ENCODE peak calls at places on chromosome 22, in eight cellular contexts. One of them, this sample, is unnamed.

GRCh38 chr22:49735411-49736311 is 92.0 kb downstream of the BRD1 start:
- DNase-seq in astrocyte of the spinal cord: no peak
- DNase-seq in A549: no peak
- DNase-seq in thoracic aorta: no peak
- DNase-seq in natural killer cell: no peak
- DNase-seq in CD8-positive, alpha-beta T cell: no peak
- DNase-seq in HL-60: no peak
- DNase-seq in osteocyte: peak
- DNase-seq in this sample: peak

GRCh38 chr22:38513063-38513462 is 7.0 kb upstream of the DDX17 start:
- DNase-seq in thoracic aorta: no peak
- DNase-seq in HL-60: peak
- DNase-seq in CD8-positive, alpha-beta T cell: peak
- DNase-seq in astrocyte of the spinal cord: no peak
- DNase-seq in natural killer cell: peak
- DNase-seq in A549: no peak
- DNase-seq in osteocyte: no peak
- DNase-seq in this sample: no peak

GRCh38 chr22:37818397-37819099 is 4.6 kb upstream of the GALR3 start:
- DNase-seq in osteocyte: no peak
- DNase-seq in A549: no peak
- DNase-seq in CD8-positive, alpha-beta T cell: peak
- DNase-seq in HL-60: peak
- DNase-seq in astrocyte of the spinal cord: peak
- DNase-seq in thoracic aorta: no peak
- DNase-seq in natural killer cell: peak
- DNase-seq in this sample: no peak

GRCh38 chr22:20577045-20577444 is 69.6 kb downstream of the MED15 start:
- DNase-seq in thoracic aorta: no peak
- DNase-seq in astrocyte of the spinal cord: no peak
- DNase-seq in CD8-positive, alpha-beta T cell: peak
- DNase-seq in osteocyte: no peak
- DNase-seq in HL-60: no peak
- DNase-seq in natural killer cell: no peak
- DNase-seq in A549: no peak
- DNase-seq in this sample: no peak

GRCh38 chr22:11627436-11627797 is 3900.6 kb upstream of the OR11H1 start:
- DNase-seq in A549: no peak
- DNase-seq in CD8-positive, alpha-beta T cell: no peak
- DNase-seq in astrocyte of the spinal cord: peak
- DNase-seq in natural killer cell: no peak
- DNase-seq in thoracic aorta: no peak
- DNase-seq in HL-60: no peak
- DNase-seq in osteocyte: peak
- DNase-seq in this sample: no peak

GRCh38 chr22:32579533-32580220 is 105.1 kb downstream of the FBXO7 start:
- DNase-seq in A549: no peak
- DNase-seq in osteocyte: no peak
- DNase-seq in natural killer cell: no peak
- DNase-seq in HL-60: no peak
- DNase-seq in astrocyte of the spinal cord: peak
- DNase-seq in CD8-positive, alpha-beta T cell: no peak
- DNase-seq in thoracic aorta: no peak
- DNase-seq in this sample: no peak

GRCh38 chr22:49972163-49973017 is 11.8 kb downstream of the PIM3 start:
- DNase-seq in CD8-positive, alpha-beta T cell: no peak
- DNase-seq in HL-60: no peak
- DNase-seq in thoracic aorta: peak
- DNase-seq in A549: no peak
- DNase-seq in natural killer cell: peak
- DNase-seq in osteocyte: no peak
- DNase-seq in astrocyte of the spinal cord: no peak
- DNase-seq in this sample: peak

GRCh38 chr22:31998784-31999435 is 44.2 kb upstream of the SLC5A1 start:
- DNase-seq in astrocyte of the spinal cord: no peak
- DNase-seq in thoracic aorta: no peak
- DNase-seq in CD8-positive, alpha-beta T cell: no peak
- DNase-seq in HL-60: no peak
- DNase-seq in natural killer cell: no peak
- DNase-seq in osteocyte: no peak
- DNase-seq in A549: no peak
- DNase-seq in this sample: no peak

GRCh38 chr22:50271519-50271970 is 1.4 kb upstream of the MAPK11 start:
- DNase-seq in HL-60: peak
- DNase-seq in astrocyte of the spinal cord: peak
- DNase-seq in CD8-positive, alpha-beta T cell: peak
- DNase-seq in natural killer cell: no peak
- DNase-seq in A549: no peak
- DNase-seq in osteocyte: no peak
- DNase-seq in thoracic aorta: no peak
- DNase-seq in this sample: peak

GRCh38 chr22:46057762-46058420 is 80.9 kb upstream of the WNT7B start:
- DNase-seq in HL-60: no peak
- DNase-seq in CD8-positive, alpha-beta T cell: no peak
- DNase-seq in astrocyte of the spinal cord: peak
- DNase-seq in natural killer cell: no peak
- DNase-seq in osteocyte: no peak
- DNase-seq in A549: no peak
- DNase-seq in thoracic aorta: no peak
- DNase-seq in this sample: no peak

GRCh38 chr22:19631899-19632670 is 82.2 kb upstream of the SEPTIN5 start:
- DNase-seq in thoracic aorta: no peak
- DNase-seq in A549: peak
- DNase-seq in HL-60: peak
- DNase-seq in astrocyte of the spinal cord: peak
- DNase-seq in osteocyte: peak
- DNase-seq in CD8-positive, alpha-beta T cell: peak
- DNase-seq in natural killer cell: no peak
- DNase-seq in this sample: peak

GRCh38 chr22:50232481-50233151 is 12.2 kb downstream of the TUBGCP6 start:
- DNase-seq in astrocyte of the spinal cord: no peak
- DNase-seq in A549: no peak
- DNase-seq in CD8-positive, alpha-beta T cell: no peak
- DNase-seq in osteocyte: no peak
- DNase-seq in thoracic aorta: no peak
- DNase-seq in natural killer cell: no peak
- DNase-seq in HL-60: no peak
- DNase-seq in this sample: no peak

GRCh38 chr22:44445731-44446130 is 52.3 kb downstream of the RTL6 start:
- DNase-seq in HL-60: no peak
- DNase-seq in astrocyte of the spinal cord: no peak
- DNase-seq in CD8-positive, alpha-beta T cell: no peak
- DNase-seq in thoracic aorta: no peak
- DNase-seq in osteocyte: no peak
- DNase-seq in A549: no peak
- DNase-seq in natural killer cell: no peak
- DNase-seq in this sample: no peak

GRCh38 chr22:21984793-21985192 is 2.2 kb upstream of the TOP3B start:
- DNase-seq in astrocyte of the spinal cord: no peak
- DNase-seq in CD8-positive, alpha-beta T cell: no peak
- DNase-seq in natural killer cell: no peak
- DNase-seq in A549: no peak
- DNase-seq in osteocyte: no peak
- DNase-seq in HL-60: no peak
- DNase-seq in thoracic aorta: no peak
- DNase-seq in this sample: peak

GRCh38 chr22:29353286-29353685 is 35.1 kb downstream of the AP1B1 start:
- DNase-seq in thoracic aorta: no peak
- DNase-seq in astrocyte of the spinal cord: no peak
- DNase-seq in HL-60: no peak
- DNase-seq in osteocyte: no peak
- DNase-seq in natural killer cell: no peak
- DNase-seq in CD8-positive, alpha-beta T cell: no peak
- DNase-seq in A549: no peak
- DNase-seq in this sample: no peak

GRCh38 chr22:45212992-45213751 is 27.5 kb downstream of the KIAA0930 start:
- DNase-seq in osteocyte: no peak
- DNase-seq in A549: no peak
- DNase-seq in thoracic aorta: peak
- DNase-seq in natural killer cell: no peak
- DNase-seq in CD8-positive, alpha-beta T cell: no peak
- DNase-seq in astrocyte of the spinal cord: peak
- DNase-seq in HL-60: peak
- DNase-seq in this sample: no peak

GRCh38 chr22:49760630-49761571 is 66.8 kb downstream of the BRD1 start:
- DNase-seq in astrocyte of the spinal cord: no peak
- DNase-seq in HL-60: peak
- DNase-seq in A549: no peak
- DNase-seq in CD8-positive, alpha-beta T cell: no peak
- DNase-seq in osteocyte: no peak
- DNase-seq in natural killer cell: peak
- DNase-seq in thoracic aorta: no peak
- DNase-seq in this sample: no peak

GRCh38 chr22:45948081-45948648 is 28.8 kb downstream of the WNT7B start:
- DNase-seq in HL-60: no peak
- DNase-seq in osteocyte: no peak
- DNase-seq in astrocyte of the spinal cord: no peak
- DNase-seq in thoracic aorta: no peak
- DNase-seq in A549: no peak
- DNase-seq in CD8-positive, alpha-beta T cell: no peak
- DNase-seq in natural killer cell: no peak
- DNase-seq in this sample: no peak

GRCh38 chr22:35102663-35103062 is 36.7 kb downstream of the ISX start:
- DNase-seq in natural killer cell: no peak
- DNase-seq in thoracic aorta: no peak
- DNase-seq in A549: peak
- DNase-seq in osteocyte: no peak
- DNase-seq in HL-60: peak
- DNase-seq in CD8-positive, alpha-beta T cell: no peak
- DNase-seq in astrocyte of the spinal cord: no peak
- DNase-seq in this sample: no peak
- TF ChIP-seq CTCF in natural killer cell: no peak
- TF ChIP-seq CTCF in thoracic aorta: no peak
- TF ChIP-seq CTCF in A549: no peak
- TF ChIP-seq CTCF in osteocyte: no peak
- TF ChIP-seq CTCF in HL-60: no peak
- TF ChIP-seq CTCF in CD8-positive, alpha-beta T cell: no peak
- TF ChIP-seq CTCF in astrocyte of the spinal cord: no peak
- TF ChIP-seq CTCF in this sample: no peak

DNA sequence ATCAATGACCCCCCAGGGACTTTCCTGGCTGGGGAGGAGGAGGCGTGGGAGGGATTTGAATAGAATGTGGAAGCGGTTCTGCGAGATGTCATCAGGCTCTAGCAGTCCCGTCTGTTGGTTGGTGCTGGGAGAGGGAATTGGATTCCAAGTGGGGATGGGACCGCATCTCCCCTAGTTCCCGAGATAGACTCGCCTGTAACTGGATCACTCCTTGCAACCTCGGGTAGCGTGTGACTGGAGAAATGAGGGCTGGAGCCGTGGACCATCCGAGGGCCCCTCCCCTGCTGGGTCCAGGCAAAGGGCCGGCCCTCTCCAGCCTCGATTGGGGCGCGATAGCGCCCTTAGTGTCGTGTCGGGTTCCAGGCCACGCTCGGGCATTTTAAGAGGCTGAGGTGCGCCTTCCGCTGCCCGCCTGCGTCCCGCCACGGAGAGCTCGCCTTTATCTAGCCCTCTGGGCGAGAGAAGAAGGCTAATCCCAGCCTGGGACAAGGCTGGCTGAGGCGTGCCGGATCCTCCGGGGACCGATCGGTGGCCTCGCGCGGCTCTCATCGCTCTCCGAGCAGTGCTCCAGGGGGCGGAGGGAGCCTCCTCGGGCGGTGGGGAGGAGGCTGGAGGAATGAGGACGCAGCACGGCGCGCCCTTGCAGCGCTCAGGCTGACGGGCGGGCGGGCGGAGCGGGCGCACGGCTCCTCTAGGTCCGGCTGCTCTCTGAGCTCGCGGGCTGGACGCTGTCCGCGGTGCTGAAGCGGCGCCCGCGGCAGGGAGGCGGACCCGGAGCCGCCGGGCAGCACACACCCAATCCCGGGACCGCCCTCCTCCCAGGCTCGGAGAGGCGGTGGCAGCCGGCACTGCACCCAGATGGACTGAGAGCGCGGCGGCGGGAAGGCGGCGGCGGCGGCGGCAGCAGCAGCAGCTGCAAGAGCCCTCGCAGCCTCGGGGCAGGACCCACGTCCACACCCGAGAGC is 107.8 kb downstream of the OSBP2 start:
- DNase-seq in astrocyte of the spinal cord: peak
- DNase-seq in HL-60: peak
- DNase-seq in natural killer cell: peak
- DNase-seq in thoracic aorta: peak
- DNase-seq in osteocyte: peak
- DNase-seq in A549: peak
- DNase-seq in CD8-positive, alpha-beta T cell: peak
- DNase-seq in this sample: peak
- TF ChIP-seq CTCF in astrocyte of the spinal cord: peak
- TF ChIP-seq CTCF in HL-60: no peak
- TF ChIP-seq CTCF in natural killer cell: no peak
- TF ChIP-seq CTCF in thoracic aorta: peak
- TF ChIP-seq CTCF in osteocyte: peak
- TF ChIP-seq CTCF in A549: no peak
- TF ChIP-seq CTCF in CD8-positive, alpha-beta T cell: no peak
- TF ChIP-seq CTCF in this sample: peak

DNA sequence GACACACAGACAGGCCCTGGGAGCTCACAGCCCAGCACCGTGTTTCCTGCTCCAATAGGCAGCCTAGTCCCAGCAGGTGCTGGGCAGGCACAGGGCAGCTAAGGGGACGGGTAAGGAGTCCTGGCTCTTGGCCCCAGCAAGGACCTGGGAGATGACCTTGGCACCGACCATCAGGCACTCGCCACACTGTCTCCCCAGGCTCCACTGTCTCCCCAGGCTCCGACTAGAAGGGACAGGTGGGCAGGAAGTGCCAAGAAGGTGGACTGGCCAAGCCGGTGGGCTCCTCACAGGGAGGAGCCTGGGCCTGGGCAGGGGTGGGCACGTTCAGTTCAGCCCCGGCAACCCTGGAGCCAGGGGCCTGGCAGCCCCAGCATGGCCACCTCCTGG is 193.9 kb downstream of the IGLL1 start:
- DNase-seq in thoracic aorta: no peak
- DNase-seq in HL-60: no peak
- DNase-seq in natural killer cell: no peak
- DNase-seq in A549: no peak
- DNase-seq in CD8-positive, alpha-beta T cell: no peak
- DNase-seq in astrocyte of the spinal cord: no peak
- DNase-seq in osteocyte: no peak
- DNase-seq in this sample: no peak
- TF ChIP-seq CTCF in thoracic aorta: no peak
- TF ChIP-seq CTCF in HL-60: no peak
- TF ChIP-seq CTCF in natural killer cell: peak
- TF ChIP-seq CTCF in A549: peak
- TF ChIP-seq CTCF in CD8-positive, alpha-beta T cell: no peak
- TF ChIP-seq CTCF in astrocyte of the spinal cord: no peak
- TF ChIP-seq CTCF in osteocyte: peak
- TF ChIP-seq CTCF in this sample: no peak

DNA sequence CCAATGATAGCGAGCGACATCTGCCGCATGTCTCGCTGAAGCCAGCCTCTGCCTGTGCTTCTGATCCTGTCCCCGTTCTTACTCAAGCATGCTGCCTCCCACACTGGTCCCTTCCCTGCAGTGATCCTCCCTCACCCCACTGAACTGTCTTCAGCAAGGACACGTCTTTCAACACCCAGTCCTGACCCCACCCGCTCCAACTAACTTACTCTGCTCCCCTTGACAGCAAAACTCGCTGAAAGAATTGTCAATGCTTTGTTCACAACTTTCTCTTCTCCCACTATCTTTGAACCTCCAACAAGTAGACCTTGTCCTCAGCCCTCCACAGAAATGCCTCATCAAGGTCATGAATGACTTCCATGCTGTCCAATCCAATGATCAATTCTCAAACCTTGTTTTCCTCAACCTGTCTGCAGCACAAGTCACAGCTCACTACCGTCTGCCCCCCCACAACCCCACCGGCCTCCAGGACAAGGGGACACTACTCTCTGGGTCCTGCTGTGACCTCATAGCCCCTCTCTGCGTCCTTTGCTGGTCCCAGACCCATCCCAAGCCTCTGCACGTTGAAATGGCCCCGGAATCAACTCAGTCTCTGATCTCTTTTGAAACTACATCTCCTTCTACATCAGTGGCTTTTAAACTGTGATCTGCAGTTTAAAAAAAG is 108.0 kb downstream of the MICAL3 start:
- DNase-seq in thoracic aorta: no peak
- DNase-seq in osteocyte: no peak
- DNase-seq in CD8-positive, alpha-beta T cell: no peak
- DNase-seq in HL-60: no peak
- DNase-seq in astrocyte of the spinal cord: no peak
- DNase-seq in A549: no peak
- DNase-seq in natural killer cell: no peak
- DNase-seq in this sample: no peak
- TF ChIP-seq CTCF in thoracic aorta: no peak
- TF ChIP-seq CTCF in osteocyte: no peak
- TF ChIP-seq CTCF in CD8-positive, alpha-beta T cell: no peak
- TF ChIP-seq CTCF in HL-60: no peak
- TF ChIP-seq CTCF in astrocyte of the spinal cord: no peak
- TF ChIP-seq CTCF in A549: no peak
- TF ChIP-seq CTCF in natural killer cell: no peak
- TF ChIP-seq CTCF in this sample: no peak